ENCODE peak calls at places on chromosomes 16 and 17, in ten cellular contexts. One of them, this sample, is unnamed. For H3K4me1, the result is how much of the 10 kb centered on the place peaks cover.

GRCh38 chr16:58409316-58409973 is 17.2 kb downstream of the GINS3 start:
- DNase-seq in stomach: peak
- DNase-seq in heart left ventricle: peak
- DNase-seq in sigmoid colon: peak
- DNase-seq in prostate gland: peak
- DNase-seq in breast epithelium: peak
- DNase-seq in adrenal gland: peak
- DNase-seq in HCT116: no peak
- DNase-seq in H1: no peak
- DNase-seq in tibial nerve: peak
- DNase-seq in this sample: peak

GRCh38 chr17:36590082-36590481 is 1.6 kb upstream of the DHRS11 start:
- DNase-seq in tibial nerve: no peak
- DNase-seq in sigmoid colon: no peak
- DNase-seq in prostate gland: no peak
- DNase-seq in heart left ventricle: no peak
- DNase-seq in adrenal gland: no peak
- DNase-seq in breast epithelium: no peak
- DNase-seq in stomach: no peak
- DNase-seq in H1: no peak
- DNase-seq in HCT116: no peak
- DNase-seq in this sample: no peak

GRCh38 chr16:54006693-54007092 is 279.9 kb downstream of the IRX3 start:
- DNase-seq in adrenal gland: no peak
- DNase-seq in stomach: no peak
- DNase-seq in tibial nerve: no peak
- DNase-seq in breast epithelium: no peak
- DNase-seq in H1: no peak
- DNase-seq in heart left ventricle: no peak
- DNase-seq in prostate gland: no peak
- DNase-seq in HCT116: no peak
- DNase-seq in sigmoid colon: no peak
- DNase-seq in this sample: no peak

GRCh38 chr16:3317315-3317999 is 12.2 kb downstream of the ZNF75A start:
- DNase-seq in breast epithelium: no peak
- DNase-seq in tibial nerve: no peak
- DNase-seq in sigmoid colon: no peak
- DNase-seq in H1: no peak
- DNase-seq in prostate gland: no peak
- DNase-seq in HCT116: no peak
- DNase-seq in adrenal gland: no peak
- DNase-seq in stomach: no peak
- DNase-seq in heart left ventricle: no peak
- DNase-seq in this sample: no peak

GRCh38 chr17:36485027-36485426 is 1.5 kb upstream of the ZNHIT3 start:
- DNase-seq in HCT116: no peak
- DNase-seq in prostate gland: no peak
- DNase-seq in stomach: no peak
- DNase-seq in adrenal gland: no peak
- DNase-seq in breast epithelium: no peak
- DNase-seq in tibial nerve: no peak
- DNase-seq in H1: no peak
- DNase-seq in sigmoid colon: no peak
- DNase-seq in heart left ventricle: no peak
- DNase-seq in this sample: no peak

GRCh38 chr16:76854234-76854633 is 336.8 kb upstream of the MON1B start:
- DNase-seq in heart left ventricle: no peak
- DNase-seq in sigmoid colon: no peak
- DNase-seq in prostate gland: no peak
- DNase-seq in H1: no peak
- DNase-seq in HCT116: no peak
- DNase-seq in tibial nerve: no peak
- DNase-seq in adrenal gland: no peak
- DNase-seq in stomach: no peak
- DNase-seq in breast epithelium: no peak
- DNase-seq in this sample: no peak

GRCh38 chr16:87447323-87447722 is 45.5 kb downstream of the ZCCHC14 start:
- DNase-seq in HCT116: no peak
- DNase-seq in H1: no peak
- DNase-seq in breast epithelium: no peak
- DNase-seq in heart left ventricle: no peak
- DNase-seq in sigmoid colon: no peak
- DNase-seq in stomach: no peak
- DNase-seq in adrenal gland: no peak
- DNase-seq in prostate gland: no peak
- DNase-seq in tibial nerve: no peak
- DNase-seq in this sample: no peak

GRCh38 chr16:69234460-69234859 is 47.5 kb downstream of the SNTB2 start:
- DNase-seq in prostate gland: no peak
- DNase-seq in stomach: no peak
- DNase-seq in adrenal gland: no peak
- DNase-seq in HCT116: no peak
- DNase-seq in breast epithelium: no peak
- DNase-seq in sigmoid colon: no peak
- DNase-seq in heart left ventricle: no peak
- DNase-seq in tibial nerve: no peak
- DNase-seq in H1: no peak
- DNase-seq in this sample: no peak

GRCh38 chr17:74833501-74834361 is 26.0 kb downstream of the GRIN2C start:
- DNase-seq in H1: no peak
- DNase-seq in breast epithelium: no peak
- DNase-seq in heart left ventricle: no peak
- DNase-seq in stomach: no peak
- DNase-seq in adrenal gland: peak
- DNase-seq in tibial nerve: peak
- DNase-seq in sigmoid colon: no peak
- DNase-seq in prostate gland: no peak
- DNase-seq in HCT116: no peak
- DNase-seq in this sample: peak

DNA sequence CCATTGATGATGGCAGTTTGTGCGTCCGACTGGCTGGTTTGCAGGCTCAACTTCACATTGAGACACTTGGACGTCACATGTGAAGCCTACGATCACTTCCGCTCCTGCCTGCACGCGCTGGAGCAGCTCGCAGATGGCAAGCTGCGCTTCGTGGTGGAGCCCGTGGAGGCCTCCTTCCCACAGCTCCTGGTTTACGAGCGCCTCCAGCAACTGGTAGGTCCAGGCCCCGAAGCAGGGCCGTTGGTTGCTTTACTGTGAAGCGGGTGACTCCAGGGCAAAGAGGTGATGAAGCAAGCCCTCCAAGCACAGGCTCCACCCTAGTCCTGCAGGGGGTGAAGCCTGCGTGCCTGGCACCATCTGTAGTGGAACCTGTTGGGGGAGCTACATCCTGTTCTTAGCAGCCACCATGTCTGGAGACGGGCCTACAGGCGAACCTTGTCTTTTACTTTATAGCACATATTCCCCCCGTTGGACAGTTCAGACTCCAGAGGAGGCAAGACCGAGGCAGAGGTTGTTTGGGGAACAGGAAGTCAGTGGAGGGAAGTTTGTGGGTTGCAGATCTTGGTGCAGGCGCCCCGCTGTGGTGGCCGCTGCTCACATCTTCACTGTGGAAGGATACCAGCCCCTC is 23.1 kb downstream of the METTL22 start:
- DNase-seq in H1: no peak
- DNase-seq in stomach: peak
- DNase-seq in heart left ventricle: peak
- DNase-seq in sigmoid colon: no peak
- DNase-seq in adrenal gland: no peak
- DNase-seq in prostate gland: no peak
- DNase-seq in tibial nerve: peak
- DNase-seq in HCT116: no peak
- DNase-seq in breast epithelium: no peak
- DNase-seq in this sample: no peak
- TF ChIP-seq POLR2A in H1: no peak
- TF ChIP-seq POLR2A in stomach: no peak
- TF ChIP-seq POLR2A in heart left ventricle: no peak
- TF ChIP-seq POLR2A in sigmoid colon: no peak
- TF ChIP-seq POLR2A in adrenal gland: no peak
- TF ChIP-seq POLR2A in prostate gland: no peak
- TF ChIP-seq POLR2A in tibial nerve: no peak
- TF ChIP-seq POLR2A in HCT116: no peak
- TF ChIP-seq POLR2A in breast epithelium: no peak
- TF ChIP-seq POLR2A in this sample: no peak

GRCh38 chr17:63946440-63947363 is 14.6 kb upstream of the CD79B start:
- DNase-seq in adrenal gland: peak
- DNase-seq in tibial nerve: peak
- DNase-seq in prostate gland: peak
- DNase-seq in stomach: peak
- DNase-seq in breast epithelium: no peak
- DNase-seq in H1: peak
- DNase-seq in sigmoid colon: no peak
- DNase-seq in heart left ventricle: no peak
- DNase-seq in HCT116: peak
- DNase-seq in this sample: peak
- H3K27ac ChIP-seq in adrenal gland: no peak
- H3K27ac ChIP-seq in tibial nerve: no peak
- H3K27ac ChIP-seq in prostate gland: no peak
- H3K27ac ChIP-seq in stomach: no peak
- H3K27ac ChIP-seq in breast epithelium: no peak
- H3K27ac ChIP-seq in H1: no peak
- H3K27ac ChIP-seq in sigmoid colon: no peak
- H3K27ac ChIP-seq in heart left ventricle: no peak
- H3K27ac ChIP-seq in HCT116: no peak
- H3K27ac ChIP-seq in this sample: peak

GRCh38 chr17:17837380-17837821 is 615 bp upstream of the SREBF1 start:
- DNase-seq in H1: no peak
- DNase-seq in adrenal gland: peak
- DNase-seq in heart left ventricle: peak
- DNase-seq in sigmoid colon: peak
- DNase-seq in breast epithelium: no peak
- DNase-seq in HCT116: peak
- DNase-seq in stomach: no peak
- DNase-seq in tibial nerve: peak
- DNase-seq in prostate gland: no peak
- DNase-seq in this sample: peak

GRCh38 chr17:17837966-17838962 is 1.5 kb upstream of the SREBF1 start:
- DNase-seq in prostate gland: peak
- DNase-seq in tibial nerve: peak
- DNase-seq in H1: peak
- DNase-seq in sigmoid colon: no peak
- DNase-seq in HCT116: peak
- DNase-seq in heart left ventricle: peak
- DNase-seq in adrenal gland: peak
- DNase-seq in breast epithelium: no peak
- DNase-seq in stomach: no peak
- DNase-seq in this sample: peak

GRCh38 chr17:17835415-17836249 is 1.2 kb downstream of the SREBF1 start:
- DNase-seq in tibial nerve: no peak
- DNase-seq in stomach: no peak
- DNase-seq in heart left ventricle: no peak
- DNase-seq in HCT116: no peak
- DNase-seq in sigmoid colon: no peak
- DNase-seq in adrenal gland: peak
- DNase-seq in prostate gland: no peak
- DNase-seq in breast epithelium: no peak
- DNase-seq in H1: no peak
- DNase-seq in this sample: no peak

GRCh38 chr17:17836250-17836817 is 452 bp downstream of the SREBF1 start:
- DNase-seq in stomach: peak
- DNase-seq in adrenal gland: peak
- DNase-seq in breast epithelium: peak
- DNase-seq in prostate gland: peak
- DNase-seq in HCT116: peak
- DNase-seq in H1: peak
- DNase-seq in heart left ventricle: peak
- DNase-seq in tibial nerve: peak
- DNase-seq in sigmoid colon: peak
- DNase-seq in this sample: peak

GRCh38 chr17:17836818-17837379 is at the start of gene SREBF1:
- DNase-seq in breast epithelium: no peak
- DNase-seq in tibial nerve: peak
- DNase-seq in stomach: peak
- DNase-seq in H1: peak
- DNase-seq in prostate gland: no peak
- DNase-seq in heart left ventricle: peak
- DNase-seq in adrenal gland: peak
- DNase-seq in HCT116: no peak
- DNase-seq in sigmoid colon: peak
- DNase-seq in this sample: no peak
- H3K4me1 ChIP-seq in breast epithelium: half or more
- H3K4me1 ChIP-seq in tibial nerve: half or more
- H3K4me1 ChIP-seq in stomach: half or more
- H3K4me1 ChIP-seq in H1: under half
- H3K4me1 ChIP-seq in prostate gland: under half
- H3K4me1 ChIP-seq in heart left ventricle: half or more
- H3K4me1 ChIP-seq in adrenal gland: half or more
- H3K4me1 ChIP-seq in HCT116: half or more
- H3K4me1 ChIP-seq in sigmoid colon: half or more
- H3K4me1 ChIP-seq in this sample: half or more

GRCh38 chr17:20225162-20226115 is 216.3 kb downstream of the SPECC1 start:
- DNase-seq in tibial nerve: no peak
- DNase-seq in heart left ventricle: no peak
- DNase-seq in HCT116: no peak
- DNase-seq in prostate gland: no peak
- DNase-seq in breast epithelium: no peak
- DNase-seq in stomach: no peak
- DNase-seq in sigmoid colon: no peak
- DNase-seq in adrenal gland: no peak
- DNase-seq in H1: peak
- DNase-seq in this sample: no peak

GRCh38 chr17:20223808-20224328 is 214.7 kb downstream of the SPECC1 start:
- DNase-seq in tibial nerve: no peak
- DNase-seq in sigmoid colon: no peak
- DNase-seq in breast epithelium: no peak
- DNase-seq in stomach: no peak
- DNase-seq in heart left ventricle: no peak
- DNase-seq in prostate gland: no peak
- DNase-seq in H1: peak
- DNase-seq in adrenal gland: no peak
- DNase-seq in HCT116: no peak
- DNase-seq in this sample: no peak

GRCh38 chr17:20228410-20228809 is 219.3 kb downstream of the SPECC1 start:
- DNase-seq in heart left ventricle: no peak
- DNase-seq in breast epithelium: no peak
- DNase-seq in sigmoid colon: no peak
- DNase-seq in adrenal gland: no peak
- DNase-seq in tibial nerve: no peak
- DNase-seq in stomach: no peak
- DNase-seq in HCT116: no peak
- DNase-seq in prostate gland: no peak
- DNase-seq in H1: no peak
- DNase-seq in this sample: no peak

GRCh38 chr17:20226814-20227482 is 217.8 kb downstream of the SPECC1 start:
- DNase-seq in tibial nerve: peak
- DNase-seq in heart left ventricle: peak
- DNase-seq in adrenal gland: peak
- DNase-seq in breast epithelium: peak
- DNase-seq in HCT116: peak
- DNase-seq in sigmoid colon: peak
- DNase-seq in prostate gland: peak
- DNase-seq in H1: peak
- DNase-seq in stomach: peak
- DNase-seq in this sample: peak

DNA sequence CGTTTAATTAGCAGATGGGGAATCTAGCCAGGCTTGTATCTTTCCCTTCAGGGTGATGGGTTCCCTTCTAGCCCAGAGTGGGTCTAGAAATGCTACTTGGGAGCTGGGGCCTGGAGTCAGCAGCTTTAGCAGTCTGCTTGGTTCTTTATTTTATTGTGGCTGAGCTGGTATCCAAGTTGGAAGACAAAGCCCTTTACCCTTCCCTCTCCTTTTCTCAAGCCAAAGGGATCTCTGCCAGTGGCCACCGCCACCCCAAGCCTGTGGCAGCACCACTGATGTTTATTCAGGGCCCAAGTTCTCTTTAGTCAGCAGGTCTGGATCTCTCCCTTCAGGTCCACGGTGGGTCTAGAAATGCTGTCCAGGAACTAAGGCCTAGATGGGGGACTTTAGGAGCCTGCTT is 215.2 kb downstream of the SPECC1 start:
- DNase-seq in adrenal gland: no peak
- DNase-seq in sigmoid colon: no peak
- DNase-seq in HCT116: no peak
- DNase-seq in prostate gland: no peak
- DNase-seq in heart left ventricle: no peak
- DNase-seq in H1: peak
- DNase-seq in tibial nerve: no peak
- DNase-seq in breast epithelium: no peak
- DNase-seq in stomach: no peak
- DNase-seq in this sample: no peak
- TF ChIP-seq POLR2A in adrenal gland: no peak
- TF ChIP-seq POLR2A in sigmoid colon: no peak
- TF ChIP-seq POLR2A in HCT116: no peak
- TF ChIP-seq POLR2A in prostate gland: no peak
- TF ChIP-seq POLR2A in heart left ventricle: no peak
- TF ChIP-seq POLR2A in H1: no peak
- TF ChIP-seq POLR2A in tibial nerve: no peak
- TF ChIP-seq POLR2A in breast epithelium: no peak
- TF ChIP-seq POLR2A in stomach: no peak
- TF ChIP-seq POLR2A in this sample: no peak

This sample was measured in thyroid gland.